ENCODE peak calls at places on chromosomes 7 and 10, in eight cellular contexts. Z, P, U, R, B, C, G and E are unnamed samples.

GRCh38 chr10:4767033-4767814 is 58.8 kb upstream of the AKR1E2 start:
- DNase-seq in Z (no peak), P (no peak), U (peak; percentile 64), R (no peak), B (peak; percentile 45), C (peak; percentile 28), G (no peak), E (peak; percentile 57)

GRCh38 chr7:154493594-154493993 is 441.4 kb downstream of the DPP6 start:
- DNase-seq in Z (no peak), P (no peak), U (no peak), R (no peak), B (no peak), C (no peak), G (no peak), E (no peak)

GRCh38 chr10:98384531-98385133 is 30.4 kb downstream of the PYROXD2 start:
- DNase-seq in Z (no peak), P (no peak), U (no peak), R (no peak), B (no peak), C (no peak), G (no peak), E (no peak)

GRCh38 chr7:7173956-7174632 is 8.2 kb upstream of the C1GALT1 start:
- DNase-seq in Z (no peak), P (no peak), U (peak; percentile 82), R (no peak), B (no peak), C (no peak), G (no peak), E (no peak)

GRCh38 chr10:31749981-31750850 is 178.4 kb downstream of the ARHGAP12 start:
- DNase-seq in Z (peak; percentile 53), P (no peak), U (no peak), R (peak; percentile 79), B (no peak), C (no peak), G (no peak), E (no peak)

GRCh38 chr10:18195060-18195799 is 55.0 kb downstream of the CACNB2 start:
- DNase-seq in Z (no peak), P (no peak), U (no peak), R (no peak), B (no peak), C (no peak), G (no peak), E (no peak)

GRCh38 chr10:104247513-104248146 is 7.1 kb upstream of the GSTO1 start:
- DNase-seq in Z (no peak), P (no peak), U (no peak), R (no peak), B (no peak), C (no peak), G (no peak), E (no peak)

GRCh38 chr10:130171196-130171595 is 35.0 kb downstream of the GLRX3 start:
- DNase-seq in Z (no peak), P (no peak), U (no peak), R (no peak), B (no peak), C (no peak), G (no peak), E (no peak)

GRCh38 chr7:80147543-80148376 is 13.1 kb downstream of the GNAI1 start:
- DNase-seq in Z (no peak), P (no peak), U (peak; percentile 89), R (no peak), B (peak; percentile 51), C (no peak), G (no peak), E (peak; percentile 86)

GRCh38 chr10:132464256-132465192 is 67.5 kb downstream of the PWWP2B start:
- DNase-seq in Z (peak; percentile 90), P (no peak), U (no peak), R (no peak), B (no peak), C (peak; percentile 93), G (peak; percentile 95), E (no peak)

GRCh38 chr10:101695404-101695732 is 398 bp upstream of the FBXW4 start:
- DNase-seq in Z (no peak), P (no peak), U (no peak), R (no peak), B (no peak), C (peak; percentile 24), G (no peak), E (no peak)

GRCh38 chr7:116577320-116577871 is 52.6 kb downstream of the CAV1 start:
- DNase-seq in Z (no peak), P (no peak), U (no peak), R (no peak), B (peak; percentile 27), C (no peak), G (no peak), E (no peak)

GRCh38 chr7:91031757-91032156 is 232.5 kb upstream of the FZD1 start:
- DNase-seq in Z (no peak), P (no peak), U (peak; percentile 19), R (no peak), B (no peak), C (no peak), G (no peak), E (no peak)
- TF ChIP-seq CTCF in Z (no peak), P (no peak), U (no peak), R (no peak), B (no peak), C (no peak), G (no peak), E (no peak)

DNA sequence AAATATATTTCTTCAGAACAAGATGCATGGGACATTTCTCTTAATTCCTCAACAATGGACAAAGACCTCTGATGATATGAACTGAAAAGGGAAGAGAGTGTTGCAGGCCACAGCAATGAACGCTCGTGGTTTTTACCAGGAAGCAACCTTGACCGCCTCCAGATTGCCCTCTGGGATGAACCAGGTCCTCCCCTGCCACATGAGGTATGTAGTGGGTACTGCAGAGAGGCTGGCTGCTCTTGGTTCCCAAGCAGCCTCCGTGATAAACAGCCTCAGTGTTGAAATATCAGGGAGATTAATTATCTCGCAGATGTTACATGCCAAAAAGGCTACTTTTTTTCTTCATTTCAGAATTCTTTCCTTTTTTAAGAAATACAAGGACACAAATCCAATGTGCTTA is 338.8 kb downstream of the ELMO1 start:
- DNase-seq in Z (no peak), P (no peak), U (no peak), R (no peak), B (no peak), C (no peak), G (no peak), E (no peak)
- TF ChIP-seq CTCF in Z (no peak), P (no peak), U (no peak), R (peak; percentile 23), B (no peak), C (no peak), G (no peak), E (no peak)

GRCh38 chr10:93223336-93223735 is 149.6 kb downstream of the CYP26A1 start:
- DNase-seq in Z (no peak), P (no peak), U (no peak), R (no peak), B (no peak), C (no peak), G (no peak), E (no peak)

GRCh38 chr10:93222876-93223275 is 149.2 kb downstream of the CYP26A1 start:
- DNase-seq in Z (no peak), P (no peak), U (no peak), R (no peak), B (no peak), C (no peak), G (no peak), E (no peak)

GRCh38 chr10:93225938-93226337 is 152.2 kb downstream of the CYP26A1 start:
- DNase-seq in Z (no peak), P (no peak), U (no peak), R (no peak), B (no peak), C (no peak), G (no peak), E (no peak)

GRCh38 chr10:93222211-93222754 is 148.6 kb downstream of the CYP26A1 start:
- DNase-seq in Z (no peak), P (no peak), U (no peak), R (no peak), B (no peak), C (no peak), G (no peak), E (no peak)

GRCh38 chr10:93224005-93224779 is 150.5 kb downstream of the CYP26A1 start:
- DNase-seq in Z (no peak), P (no peak), U (peak; percentile 29), R (no peak), B (no peak), C (no peak), G (no peak), E (no peak)
- TF ChIP-seq CTCF in Z (no peak), P (no peak), U (peak; percentile 22), R (no peak), B (peak; percentile 10), C (no peak), G (no peak), E (no peak)

GRCh38 chr10:56359837-56360236 is 1.2 kb downstream of the ZWINT start:
- DNase-seq in Z (no peak), P (no peak), U (no peak), R (no peak), B (no peak), C (no peak), G (no peak), E (no peak)

GRCh38 chr10:56357018-56357417 is 4.0 kb downstream of the ZWINT start:
- DNase-seq in Z (no peak), P (no peak), U (no peak), R (no peak), B (no peak), C (no peak), G (no peak), E (no peak)

GRCh38 chr10:56360583-56360966 is 484 bp downstream of the ZWINT start:
- DNase-seq in Z (no peak), P (no peak), U (no peak), R (no peak), B (no peak), C (no peak), G (no peak), E (no peak)

DNA sequence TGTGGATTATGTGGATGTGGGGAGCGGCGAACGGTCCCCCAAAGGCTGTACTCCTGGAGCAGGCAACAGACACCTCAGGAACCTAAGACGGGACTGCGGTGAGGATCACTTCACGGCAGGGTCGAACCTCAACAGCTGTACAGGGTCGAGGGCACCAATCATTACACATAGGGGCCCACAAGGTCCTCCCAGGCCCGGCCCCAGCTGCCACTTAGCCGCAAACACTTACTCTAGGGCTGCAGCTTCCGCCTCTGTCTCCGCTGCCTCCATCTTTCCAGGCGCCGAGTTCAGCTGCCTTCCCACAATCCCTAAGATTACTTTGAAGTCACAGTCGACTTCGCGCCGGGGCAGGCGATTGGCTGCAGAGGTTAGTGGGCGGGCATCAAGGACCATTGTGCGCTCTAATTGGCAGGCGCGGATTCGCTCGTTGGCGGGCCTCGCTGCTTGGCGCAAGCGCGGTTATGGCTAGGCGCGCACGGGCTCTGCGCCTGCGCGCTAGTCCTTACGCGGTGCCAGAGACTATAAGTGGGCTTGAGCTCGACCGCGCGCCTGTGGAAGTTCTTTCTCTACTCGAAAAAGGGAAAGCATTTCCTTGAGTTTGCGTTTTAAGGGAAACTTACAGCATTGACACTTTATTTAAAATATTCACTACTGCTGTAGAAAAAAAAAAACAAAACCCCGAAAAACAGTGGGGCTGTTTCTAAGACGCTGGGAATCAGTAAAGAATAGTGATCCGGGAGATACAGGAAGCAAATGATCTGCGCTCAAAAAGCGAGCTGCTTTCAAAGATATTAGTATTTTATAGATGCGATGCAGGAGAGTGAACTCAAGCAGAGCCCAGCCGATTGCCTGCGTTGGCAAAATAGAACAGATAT is at the start of gene ZWINT:
- DNase-seq in Z (peak; percentile 94), P (peak; percentile 95), U (peak; percentile 98), R (peak; percentile 95), B (peak; percentile 96), C (peak; percentile 92), G (peak; percentile 83), E (peak; percentile 96)
- TF ChIP-seq CTCF in Z (no peak), P (no peak), U (no peak), R (no peak), B (no peak), C (no peak), G (no peak), E (no peak)